ENCODE peak calls at places on chromosomes 3 and 15, in seven cellular contexts. I is activated T-helper 1 cell treated with anti-CD3 and anti-CD28 coated beads, Interleukin-12 subunit alpha, Interleukin-12 subunit beta, Interleukin-2, Interleukin-4 antibody, amounts not matched to agents 30 ng/mL and 10 ng/mL and 1 ng/mL, durations not matched to agents 14 hours and 24 hours and 36 hours; T is stimulated activated CD4-positive, alpha-beta T cell treated with anti-CD3 and anti-CD28 coated beads, TNF-alpha, amount 100 ng/mL, for 1 hour; F is T-helper 1 cell; B is GM13976; Q is B cell; H is NCI-H1417. R is an unnamed sample.
A peak's percentile ranks its signal among the peaks of the same experiment; 100 is the strongest.

GRCh38 chr15:67833504-67834248 is 6.2 kb downstream of the RNU6-1 start:
- DNase-seq in T (no peak), Q (peak; percentile 67), F (no peak), H (no peak), I (no peak), B (peak; percentile 79), R (no peak)

GRCh38 chr3:193590088-193590856 is 2.7 kb upstream of the OPA1 start:
- DNase-seq in T (no peak), Q (no peak), F (no peak), B (no peak), H (no peak), I (no peak), R (no peak)

GRCh38 chr15:99467861-99468460 is 97.8 kb upstream of the MEF2A start:
- DNase-seq in H (no peak), T (no peak), Q (no peak), I (no peak), F (no peak), B (no peak), R (no peak)

GRCh38 chr3:194189243-194189791 is 53.4 kb downstream of the HES1 start:
- DNase-seq in F (no peak), I (no peak), Q (no peak), B (no peak), H (no peak), T (no peak), R (no peak)

GRCh38 chr3:71395927-71396695 is 187.4 kb downstream of the FOXP1 start:
- DNase-seq in Q (no peak), B (no peak), H (no peak), T (no peak), I (no peak), F (no peak), R (no peak)

GRCh38 chr3:101870138-101870537 is 20.8 kb downstream of the NFKBIZ start:
- DNase-seq in F (no peak), Q (no peak), B (no peak), H (no peak), I (no peak), T (no peak), R (no peak)

GRCh38 chr3:76638006-76638405 is 401.9 kb upstream of the ROBO2 start:
- DNase-seq in Q (no peak), B (no peak), H (no peak), T (no peak), I (no peak), F (no peak), R (no peak)

GRCh38 chr3:170258105-170258487 is 35.9 kb downstream of the PRKCI start:
- DNase-seq in T (no peak), F (no peak), Q (peak; percentile 14), H (no peak), B (no peak), I (no peak), R (no peak)

GRCh38 chr15:99944131-99944530 is 210.9 kb upstream of the LYSMD4 start:
- DNase-seq in I (no peak), Q (no peak), H (no peak), B (no peak), T (no peak), F (no peak), R (no peak)

GRCh38 chr15:31472636-31473383 is 146.2 kb downstream of the KLF13 start:
- DNase-seq in Q (peak; percentile 72), B (peak; percentile 84), F (no peak), I (peak; percentile 68), T (no peak), H (no peak), R (no peak)

GRCh38 chr15:50764331-50765201 is 940 bp downstream of the SPPL2A start:
- DNase-seq in Q (peak; percentile 48), T (no peak), F (no peak), B (peak; percentile 77), H (peak; percentile 76), I (peak; percentile 21), R (no peak)

GRCh38 chr15:39852237-39852636 is 67.8 kb downstream of the GPR176 start:
- DNase-seq in T (no peak), Q (no peak), B (no peak), F (no peak), H (no peak), I (no peak), R (no peak)

GRCh38 chr3:118803096-118803476 is 231.6 kb downstream of the IGSF11 start:
- DNase-seq in B (no peak), H (no peak), Q (no peak), T (no peak), I (no peak), F (no peak), R (no peak)

GRCh38 chr3:149291178-149291577 is 42.3 kb downstream of the TM4SF18 start:
- DNase-seq in I (no peak), B (peak; percentile 39), H (peak; percentile 13), T (no peak), Q (peak; percentile 21), F (no peak), R (no peak)

GRCh38 chr15:59140422-59141226 is 35.7 kb downstream of the CCNB2 start:
- DNase-seq in H (no peak), F (no peak), B (peak; percentile 55), T (no peak), Q (no peak), I (no peak), R (no peak)

GRCh38 chr3:112894258-112894657 is 47.6 kb upstream of the CD200R1L start:
- DNase-seq in H (peak; percentile 6), T (no peak), I (no peak), B (no peak), Q (no peak), F (no peak), R (no peak)

GRCh38 chr15:65192016-65192415 is 6.9 kb upstream of the CLPX start:
- DNase-seq in F (no peak), Q (no peak), I (no peak), T (no peak), B (no peak), H (peak; percentile 17), R (no peak)

R was measured in T-helper 9 cell.